ENCODE peak calls at places on chromosomes 16 and 17, in eight cellular contexts. E, A, G, K, H, O, J and W are unnamed samples. For H3K9me3, the result is how much of the 10 kb centered on the place peaks cover.

GRCh38 chr16:70758786-70759185 is 42.2 kb downstream of the VAC14 start:
- DNase-seq in J (no peak), O (no peak), G (no peak), E (no peak), H (no peak), A (no peak), K (no peak), W (no peak)

GRCh38 chr17:7177954-7178477 is 1.2 kb downstream of the ASGR1 start:
- DNase-seq in E (peak), O (no peak), K (no peak), H (no peak), A (no peak), G (no peak), J (peak), W (no peak)

GRCh38 chr16:24883714-24884151 is 38.0 kb downstream of the SLC5A11 start:
- DNase-seq in G (no peak), K (no peak), E (no peak), A (no peak), J (no peak), H (no peak), O (no peak), W (no peak)

GRCh38 chr16:2147981-2148671 is at the start of gene RAB26:
- DNase-seq in E (peak), G (no peak), H (peak), K (peak), O (peak), J (peak), A (peak), W (peak)

GRCh38 chr16:23535901-23536300 is 21.2 kb downstream of the EARS2 start:
- DNase-seq in K (no peak), O (no peak), E (no peak), H (no peak), J (no peak), A (no peak), G (no peak), W (no peak)

GRCh38 chr17:82228278-82228841 is 482 bp upstream of the SLC16A3 start:
- DNase-seq in E (no peak), G (peak), K (peak), O (peak), A (peak), J (no peak), H (no peak), W (peak)

GRCh38 chr16:22388101-22388644 is 13.8 kb upstream of the CDR2 start:
- DNase-seq in G (no peak), E (no peak), O (no peak), K (peak), J (peak), H (no peak), A (no peak), W (peak)

GRCh38 chr17:59632398-59632797 is 12.7 kb downstream of the CLTC start:
- DNase-seq in J (no peak), G (no peak), K (no peak), H (no peak), A (no peak), O (no peak), E (no peak), W (no peak)

GRCh38 chr17:34081269-34081668 is 173.8 kb upstream of the CCL2 start:
- DNase-seq in A (no peak), E (peak), G (no peak), H (no peak), J (peak), K (no peak), O (no peak), W (no peak)

GRCh38 chr16:86414991-86415740 is 95.2 kb upstream of the FOXF1 start:
- DNase-seq in G (no peak), J (no peak), K (no peak), E (no peak), O (no peak), A (no peak), H (no peak), W (no peak)

GRCh38 chr17:45227101-45227591 is 5.5 kb downstream of the FMNL1 start:
- DNase-seq in K (peak), G (no peak), O (no peak), J (no peak), E (no peak), H (no peak), A (no peak), W (peak)

GRCh38 chr16:11175850-11176341 is 80.1 kb downstream of the SOCS1 start:
- DNase-seq in A (no peak), K (no peak), G (no peak), H (no peak), J (no peak), E (no peak), O (no peak), W (no peak)

GRCh38 chr16:6682142-6682811 is 650.4 kb upstream of the RBFOX1 start:
- DNase-seq in O (peak), J (peak), G (no peak), H (no peak), K (no peak), A (no peak), E (peak), W (peak)

GRCh38 chr17:45305532-45306087 is 11.2 kb downstream of the MAP3K14 start:
- DNase-seq in J (no peak), K (peak), E (no peak), O (no peak), H (no peak), A (no peak), G (no peak), W (no peak)

GRCh38 chr17:81432873-81433451 is 37.7 kb downstream of the BAHCC1 start:
- DNase-seq in H (no peak), O (peak), G (no peak), K (no peak), E (no peak), A (no peak), J (peak), W (no peak)

GRCh38 chr17:13030459-13031305 is 12.9 kb upstream of the ELAC2 start:
- DNase-seq in O (no peak), A (no peak), J (peak), K (peak), E (peak), G (peak), H (no peak), W (no peak)

GRCh38 chr16:23905027-23905426 is 69.2 kb downstream of the PRKCB start:
- DNase-seq in O (no peak), A (no peak), E (peak), J (peak), K (peak), H (no peak), G (no peak), W (no peak)

GRCh38 chr17:8577868-8578267 is 52.7 kb downstream of the MYH10 start:
- DNase-seq in K (no peak), A (no peak), E (no peak), O (no peak), G (no peak), H (no peak), J (no peak), W (no peak)

GRCh38 chr17:40341808-40342574 is 22.5 kb downstream of the GJD3 start:
- DNase-seq in G (no peak), E (peak), J (peak), A (peak), K (peak), H (peak), O (peak), W (peak)

GRCh38 chr17:1137465-1137894 is 42.3 kb downstream of the ABR start:
- DNase-seq in K (peak), O (no peak), G (no peak), E (no peak), A (no peak), J (no peak), H (no peak), W (peak)

GRCh38 chr16:24721830-24722238 is 7.6 kb upstream of the TNRC6A start:
- DNase-seq in E (no peak), K (no peak), A (no peak), O (no peak), J (peak), G (no peak), H (no peak), W (no peak)

GRCh38 chr17:79216391-79216790 is 141.8 kb downstream of the ENGASE start:
- DNase-seq in A (peak), H (no peak), G (no peak), K (no peak), O (no peak), J (no peak), E (no peak), W (peak)

GRCh38 chr16:72723781-72724180 is 324.1 kb downstream of the ZFHX3 start:
- DNase-seq in H (no peak), J (peak), A (no peak), G (no peak), O (no peak), E (no peak), K (no peak), W (no peak)

GRCh38 chr16:83458612-83459011 is 349.2 kb upstream of the HSBP1 start:
- DNase-seq in O (no peak), G (no peak), H (no peak), K (peak), E (no peak), J (no peak), A (no peak), W (no peak)

GRCh38 chr17:81470944-81471803 is 41.4 kb downstream of the ACTG1 start:
- DNase-seq in O (no peak), E (no peak), G (no peak), A (no peak), J (peak), K (no peak), H (no peak), W (no peak)

GRCh38 chr17:57913576-57914273 is 41.5 kb downstream of the CUEDC1 start:
- DNase-seq in O (no peak), E (no peak), G (no peak), H (no peak), K (no peak), J (no peak), A (no peak), W (no peak)

GRCh38 chr17:71681427-71682173 is 439.2 kb upstream of the SOX9 start:
- DNase-seq in K (no peak), J (no peak), O (no peak), G (no peak), H (no peak), A (no peak), E (no peak), W (no peak)

GRCh38 chr16:49415083-49415482 is 41.5 kb downstream of the C16orf78 start:
- DNase-seq in A (no peak), H (no peak), G (no peak), J (no peak), K (no peak), O (no peak), E (no peak), W (no peak)

GRCh38 chr17:66580601-66581385 is 254.1 kb upstream of the CACNG5 start:
- DNase-seq in H (no peak), E (no peak), G (no peak), K (peak), A (no peak), J (no peak), O (peak), W (peak)

GRCh38 chr16:25035494-25036405 is 20.6 kb upstream of the ARHGAP17 start:
- DNase-seq in E (no peak), G (no peak), A (no peak), H (no peak), J (peak), O (no peak), K (no peak), W (no peak)

GRCh38 chr17:39001703-39002637 is 34.8 kb upstream of the FBXO47 start:
- DNase-seq in K (peak), J (peak), A (peak), H (peak), G (no peak), O (peak), E (no peak), W (peak)

GRCh38 chr17:13409455-13409854 is 192.3 kb downstream of the HS3ST3A1 start:
- DNase-seq in K (no peak), G (no peak), O (no peak), E (no peak), H (no peak), J (no peak), A (no peak), W (no peak)

GRCh38 chr16:259226-259625 is 16.5 kb downstream of the RGS11 start:
- DNase-seq in G (no peak), J (no peak), A (no peak), K (no peak), H (no peak), O (no peak), E (no peak), W (no peak)

GRCh38 chr17:2796164-2797140 is at the start of gene RAP1GAP2:
- DNase-seq in E (no peak), G (peak), K (no peak), H (peak), A (peak), J (no peak), O (peak), W (peak)

GRCh38 chr17:74204474-74204873 is 996 bp downstream of the RPL38 start:
- DNase-seq in G (no peak), J (no peak), K (no peak), H (no peak), E (no peak), A (no peak), O (no peak), W (no peak)

GRCh38 chr17:74202879-74203432 is 522 bp upstream of the RPL38 start:
- DNase-seq in K (no peak), O (no peak), A (no peak), G (no peak), H (no peak), J (peak), E (no peak), W (no peak)

GRCh38 chr17:74203439-74204240 is at the start of gene RPL38:
- DNase-seq in O (peak), G (peak), H (peak), A (peak), K (peak), J (peak), E (peak), W (peak)

GRCh38 chr17:74206332-74206818 is 2.9 kb downstream of the RPL38 start:
- DNase-seq in H (no peak), E (no peak), J (no peak), O (no peak), K (no peak), A (no peak), G (no peak), W (no peak)

GRCh38 chr17:74205274-74205673 is 1.8 kb downstream of the RPL38 start:
- DNase-seq in J (no peak), E (no peak), K (no peak), H (no peak), A (no peak), G (no peak), O (no peak), W (no peak)
- H3K4me3 ChIP-seq in J (peak), E (no peak), K (no peak), H (no peak), A (no peak), G (no peak), O (peak), W (no peak)

DNA sequence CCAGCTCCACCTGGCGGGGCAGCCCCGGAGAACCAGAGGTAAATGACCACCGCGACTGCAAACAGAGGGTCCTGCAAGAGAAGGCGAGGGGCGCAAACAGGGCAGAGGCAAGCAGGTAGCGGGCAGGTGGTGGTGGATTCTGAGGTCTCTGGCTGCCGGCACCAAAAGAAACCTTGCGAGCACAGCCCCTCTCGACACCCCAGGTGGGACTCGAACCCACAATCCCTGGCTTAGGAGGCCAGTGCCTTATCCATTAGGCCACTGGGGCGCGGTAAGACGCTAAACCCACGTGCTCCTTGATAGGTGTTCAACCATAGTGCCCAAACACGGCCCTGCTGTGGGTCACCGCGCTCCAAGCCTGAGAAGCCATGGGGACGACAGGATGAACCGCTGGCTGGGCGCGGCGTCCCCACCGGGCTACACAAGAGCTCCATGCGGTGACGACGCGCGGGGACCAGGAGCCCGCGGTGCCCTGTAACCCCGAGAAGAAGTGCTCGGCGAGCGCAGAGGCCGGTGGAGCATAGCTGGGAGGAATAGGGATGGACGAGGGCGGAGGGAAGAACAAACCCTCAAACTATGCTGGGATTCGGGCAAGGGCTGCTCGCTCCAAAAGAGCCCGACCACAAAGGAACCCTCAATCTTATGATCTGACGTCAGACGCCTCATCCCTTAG is 12.4 kb downstream of the ATP5PD start:
- DNase-seq in A (peak), J (peak), G (peak), E (peak), H (peak), O (peak), K (peak), W (peak)
- TF ChIP-seq CTCF in A (no peak), J (peak), G (no peak), E (peak), H (no peak), O (no peak), K (peak), W (no peak)

DNA sequence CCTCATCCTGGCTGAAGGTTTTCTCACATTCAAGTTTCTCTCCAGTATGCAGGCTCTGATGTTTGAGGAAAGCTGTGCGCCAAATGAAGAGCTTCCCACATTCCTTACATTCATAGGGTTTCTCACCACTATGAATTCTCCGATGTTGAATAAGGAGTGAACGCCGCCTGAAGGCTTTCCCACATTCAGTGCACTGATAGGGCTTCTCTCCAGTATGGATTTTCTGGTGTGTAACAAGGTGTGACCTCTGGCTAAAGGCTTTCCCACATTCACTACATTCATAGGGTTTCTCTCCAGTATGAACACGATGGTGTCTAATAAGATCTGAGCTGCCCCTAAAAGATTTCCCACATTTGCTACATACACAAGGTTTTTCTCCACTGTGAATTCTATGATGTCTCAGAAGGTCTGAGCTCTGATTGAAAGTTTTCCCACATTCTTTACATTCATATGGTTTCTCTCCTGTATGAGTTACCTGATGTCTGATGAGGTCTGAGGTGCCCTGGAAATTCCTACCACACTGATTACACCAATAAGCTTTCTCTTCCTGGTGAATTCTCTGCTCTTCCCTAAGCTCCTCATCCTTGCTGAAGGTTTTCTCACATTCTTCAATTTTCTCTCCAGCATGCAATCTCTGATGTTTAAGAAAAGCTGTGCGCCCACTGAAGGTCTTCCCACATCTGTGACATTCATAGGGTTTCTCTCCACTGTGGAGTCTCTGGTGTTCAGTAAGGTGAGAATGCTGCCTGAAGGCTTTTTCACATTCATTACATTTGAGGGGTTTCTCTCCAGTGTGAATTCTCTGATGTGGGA is 8.9 kb downstream of the ZNF594 start:
- DNase-seq in H (no peak), E (no peak), A (no peak), G (no peak), O (no peak), J (no peak), K (no peak), W (no peak)
- H3K9me3 ChIP-seq in H (half or more), E (under half), A (half or more), G (under half), O (half or more), J (under half), K (under half), W (half or more)

DNA sequence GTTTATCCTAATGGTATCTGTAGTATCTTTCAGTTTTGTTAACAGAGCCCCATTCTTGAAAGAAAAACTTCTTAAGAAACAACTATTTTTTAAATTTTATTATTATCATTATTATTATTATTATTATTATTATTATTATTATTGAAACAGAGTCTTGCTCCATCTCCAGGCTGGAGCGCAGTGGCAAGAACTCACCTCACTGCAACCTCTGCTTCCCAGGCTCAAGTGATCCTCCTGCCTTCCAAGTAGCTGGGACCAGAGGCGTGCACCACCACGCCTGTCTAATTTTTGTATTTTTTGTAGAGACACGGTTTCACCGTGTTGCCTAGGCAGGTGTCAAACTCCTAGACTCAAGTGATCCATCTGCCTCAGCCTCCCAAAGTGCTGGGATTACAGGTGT is 23.4 kb downstream of the SUPT6H start:
- DNase-seq in H (no peak), K (no peak), G (no peak), E (no peak), A (no peak), O (no peak), J (no peak), W (no peak)
- H3K4me3 ChIP-seq in H (no peak), K (no peak), G (no peak), E (no peak), A (no peak), O (no peak), J (no peak), W (no peak)

DNA sequence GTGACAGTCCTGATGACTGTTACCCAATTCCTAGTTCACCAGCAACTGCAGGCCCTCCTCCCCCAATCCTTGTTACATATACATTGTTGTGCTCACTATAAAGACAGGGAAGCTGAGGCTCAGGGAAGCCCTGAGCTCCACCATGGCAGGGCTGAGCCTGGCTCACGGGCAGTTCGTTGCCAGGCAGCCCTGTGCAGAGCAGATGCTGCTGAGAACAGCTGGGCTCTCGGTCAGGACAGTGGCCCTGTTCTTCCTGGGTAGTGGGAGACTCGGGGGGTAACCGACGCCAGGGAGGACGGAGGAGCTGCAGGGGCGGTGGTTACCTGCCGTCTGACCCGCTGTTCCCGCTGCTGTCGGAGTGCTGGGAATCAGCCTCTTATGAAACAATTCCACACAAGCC is 80.9 kb upstream of the ZNF469 start:
- DNase-seq in E (no peak), K (no peak), O (no peak), A (peak), G (no peak), J (no peak), H (no peak), W (no peak)
- TF ChIP-seq CTCF in E (no peak), K (no peak), O (no peak), A (no peak), G (no peak), J (no peak), H (no peak), W (no peak)

DNA sequence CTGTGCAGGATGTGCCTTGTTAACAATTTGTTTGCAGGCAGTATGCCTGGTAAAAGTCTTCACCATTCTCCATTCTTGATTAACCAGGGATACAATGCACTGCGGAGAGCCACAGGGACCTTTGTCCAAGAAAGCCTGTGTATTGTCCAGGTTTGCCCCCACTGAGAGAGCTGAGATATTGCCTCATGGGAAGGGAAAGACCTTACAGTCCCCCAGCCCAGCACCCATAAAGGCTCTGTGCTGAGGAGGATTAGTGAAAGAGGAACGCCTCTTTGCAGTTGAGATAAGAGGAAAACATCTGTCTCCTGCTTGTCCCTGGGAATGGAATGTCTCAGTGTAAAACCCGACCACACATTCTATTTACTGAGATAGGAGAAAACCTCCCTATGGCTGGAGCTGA is 2169.6 kb downstream of the TP53TG3F start:
- DNase-seq in K (no peak), E (no peak), G (no peak), H (no peak), J (no peak), O (no peak), A (no peak), W (no peak)
- H3K9me3 ChIP-seq in K (under half), E (under half), G (under half), H (under half), J (under half), O (under half), A (under half), W (half or more)